ENCODE peak calls at places on chromosomes 11 and 22, in seven cellular contexts. D, F, O, B, L, W and U are unnamed samples.

GRCh38 chr11:86314636-86315035 is 12.6 kb downstream of the HIKESHI start:
- DNase-seq in D (no peak), F (no peak), O (no peak), B (no peak), L (no peak), W (no peak), U (no peak)

GRCh38 chr22:17379939-17380710 is 10.9 kb downstream of the CECR2 start:
- DNase-seq in D (no peak), F (no peak), O (no peak), B (no peak), L (no peak), W (no peak), U (no peak)

GRCh38 chr11:19714387-19715363 is 2.0 kb downstream of the NAV2 start:
- DNase-seq in D (no peak), F (peak; percentile 60), O (no peak), B (peak; percentile 56), L (peak; percentile 51), W (no peak), U (no peak)

GRCh38 chr11:94185387-94186084 is 56.9 kb downstream of the PANX1 start:
- DNase-seq in D (peak; percentile 92), F (peak; percentile 49), O (peak; percentile 41), B (no peak), L (peak; percentile 80), W (no peak), U (peak; percentile 53)

GRCh38 chr11:83102806-83103205 is 31.1 kb upstream of the RAB30 start:
- DNase-seq in D (no peak), F (no peak), O (no peak), B (no peak), L (no peak), W (no peak), U (no peak)

GRCh38 chr11:76574406-76574805 is 96.1 kb downstream of the LRRC32 start:
- DNase-seq in D (peak; percentile 47), F (no peak), O (no peak), B (no peak), L (peak; percentile 37), W (no peak), U (no peak)

GRCh38 chr11:34460335-34460734 is 21.6 kb downstream of the CAT start:
- DNase-seq in D (no peak), F (no peak), O (no peak), B (no peak), L (no peak), W (no peak), U (no peak)

GRCh38 chr11:62588966-62589637 is 2.2 kb downstream of the TUT1 start:
- DNase-seq in D (no peak), F (peak; percentile 21), O (no peak), B (no peak), L (no peak), W (no peak), U (no peak)

GRCh38 chr11:91158901-91159537 is 936.2 kb upstream of the CHORDC1 start:
- DNase-seq in D (no peak), F (peak; percentile 10), O (no peak), B (no peak), L (peak; percentile 20), W (no peak), U (no peak)

GRCh38 chr22:23566716-23567475 is 13.2 kb downstream of the IGLL1 start:
- DNase-seq in D (no peak), F (no peak), O (no peak), B (no peak), L (no peak), W (no peak), U (no peak)

GRCh38 chr22:48942698-48943566 is 884.7 kb downstream of the BRD1 start:
- DNase-seq in D (no peak), F (no peak), O (no peak), B (peak; percentile 40), L (no peak), W (no peak), U (no peak)

GRCh38 chr11:36431429-36432092 is 78.5 kb downstream of the TRAF6 start:
- DNase-seq in D (peak; percentile 85), F (peak; percentile 95), O (peak; percentile 93), B (no peak), L (peak; percentile 98), W (no peak), U (peak; percentile 85)

GRCh38 chr11:9842923-9843322 is 179.0 kb downstream of the SWAP70 start:
- DNase-seq in D (no peak), F (no peak), O (no peak), B (no peak), L (no peak), W (no peak), U (no peak)